ENCODE peak calls at places on chromosomes 2 and 18, in eight cellular contexts. One of them, this sample, is unnamed.

GRCh38 chr2:104793971-104794370 is 59.9 kb upstream of the POU3F3 start:
- DNase-seq in A549: no peak
- DNase-seq in NB4: no peak
- DNase-seq in IMR-90: no peak
- DNase-seq in heart left ventricle: no peak
- DNase-seq in spleen: no peak
- DNase-seq in ovary: no peak
- DNase-seq in right lobe of liver: no peak
- DNase-seq in this sample: no peak

GRCh38 chr2:111670776-111671175 is 213.2 kb downstream of the ANAPC1 start:
- DNase-seq in A549: no peak
- DNase-seq in NB4: no peak
- DNase-seq in IMR-90: no peak
- DNase-seq in heart left ventricle: no peak
- DNase-seq in spleen: no peak
- DNase-seq in ovary: no peak
- DNase-seq in right lobe of liver: no peak
- DNase-seq in this sample: peak

GRCh38 chr2:221529177-221529942 is 42.7 kb downstream of the EPHA4 start:
- DNase-seq in A549: no peak
- DNase-seq in NB4: no peak
- DNase-seq in IMR-90: no peak
- DNase-seq in heart left ventricle: peak
- DNase-seq in spleen: no peak
- DNase-seq in ovary: no peak
- DNase-seq in right lobe of liver: no peak
- DNase-seq in this sample: no peak

GRCh38 chr2:118847447-118848172 is at the start of gene EN1:
- DNase-seq in A549: no peak
- DNase-seq in NB4: no peak
- DNase-seq in IMR-90: peak
- DNase-seq in heart left ventricle: no peak
- DNase-seq in spleen: no peak
- DNase-seq in ovary: no peak
- DNase-seq in right lobe of liver: no peak
- DNase-seq in this sample: peak

GRCh38 chr2:204024503-204024902 is 87.9 kb downstream of the ICOS start:
- DNase-seq in A549: peak
- DNase-seq in NB4: peak
- DNase-seq in IMR-90: peak
- DNase-seq in heart left ventricle: no peak
- DNase-seq in spleen: no peak
- DNase-seq in ovary: no peak
- DNase-seq in right lobe of liver: no peak
- DNase-seq in this sample: no peak

GRCh38 chr2:50711714-50712113 is 320.2 kb downstream of the NRXN1 start:
- DNase-seq in A549: no peak
- DNase-seq in NB4: no peak
- DNase-seq in IMR-90: no peak
- DNase-seq in heart left ventricle: no peak
- DNase-seq in spleen: no peak
- DNase-seq in ovary: no peak
- DNase-seq in right lobe of liver: no peak
- DNase-seq in this sample: no peak

GRCh38 chr18:48563027-48563426 is 24.2 kb downstream of the CTIF start:
- DNase-seq in A549: peak
- DNase-seq in NB4: peak
- DNase-seq in IMR-90: peak
- DNase-seq in heart left ventricle: no peak
- DNase-seq in spleen: no peak
- DNase-seq in ovary: no peak
- DNase-seq in right lobe of liver: no peak
- DNase-seq in this sample: no peak

GRCh38 chr18:35513181-35513932 is 15.6 kb upstream of the INO80C start:
- DNase-seq in A549: peak
- DNase-seq in NB4: no peak
- DNase-seq in IMR-90: peak
- DNase-seq in heart left ventricle: peak
- DNase-seq in spleen: no peak
- DNase-seq in ovary: no peak
- DNase-seq in right lobe of liver: no peak
- DNase-seq in this sample: no peak

DNA sequence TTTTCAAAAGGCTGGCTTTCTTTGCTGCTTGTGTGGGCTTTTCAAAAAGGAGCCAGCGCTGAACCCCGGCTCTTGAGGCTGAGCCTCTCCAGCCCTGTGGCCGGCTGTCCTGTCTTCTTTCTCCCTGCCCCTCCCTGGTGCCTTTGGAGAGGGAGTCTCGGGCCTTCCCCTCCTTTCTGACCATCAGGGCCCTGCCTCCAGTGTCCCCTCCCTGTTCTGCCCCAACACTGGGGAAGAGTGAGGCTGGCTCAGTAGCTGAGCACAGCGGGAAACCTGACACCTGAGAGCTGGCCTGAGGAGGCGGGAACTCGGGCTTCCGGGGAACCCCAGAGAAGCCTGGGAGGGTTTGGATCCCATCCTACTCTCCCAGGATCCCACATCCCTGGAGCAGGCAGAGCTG is 232.1 kb downstream of the LOXHD1 start:
- DNase-seq in A549: no peak
- DNase-seq in NB4: no peak
- DNase-seq in IMR-90: no peak
- DNase-seq in heart left ventricle: no peak
- DNase-seq in spleen: no peak
- DNase-seq in ovary: no peak
- DNase-seq in right lobe of liver: no peak
- DNase-seq in this sample: no peak
- TF ChIP-seq POLR2A in A549: no peak
- TF ChIP-seq POLR2A in NB4: no peak
- TF ChIP-seq POLR2A in IMR-90: no peak
- TF ChIP-seq POLR2A in heart left ventricle: no peak
- TF ChIP-seq POLR2A in spleen: no peak
- TF ChIP-seq POLR2A in ovary: no peak
- TF ChIP-seq POLR2A in right lobe of liver: no peak
- TF ChIP-seq POLR2A in this sample: no peak

GRCh38 chr2:237091779-237092436 is 6.2 kb downstream of the COPS8 start:
- DNase-seq in A549: no peak
- DNase-seq in NB4: no peak
- DNase-seq in IMR-90: peak
- DNase-seq in heart left ventricle: no peak
- DNase-seq in spleen: no peak
- DNase-seq in ovary: no peak
- DNase-seq in right lobe of liver: no peak
- DNase-seq in this sample: peak

GRCh38 chr2:237092506-237092905 is 6.8 kb downstream of the COPS8 start:
- DNase-seq in A549: no peak
- DNase-seq in NB4: no peak
- DNase-seq in IMR-90: no peak
- DNase-seq in heart left ventricle: no peak
- DNase-seq in spleen: no peak
- DNase-seq in ovary: no peak
- DNase-seq in right lobe of liver: no peak
- DNase-seq in this sample: no peak

GRCh38 chr2:237090906-237091305 is 5.2 kb downstream of the COPS8 start:
- DNase-seq in A549: no peak
- DNase-seq in NB4: no peak
- DNase-seq in IMR-90: peak
- DNase-seq in heart left ventricle: no peak
- DNase-seq in spleen: no peak
- DNase-seq in ovary: no peak
- DNase-seq in right lobe of liver: no peak
- DNase-seq in this sample: no peak

GRCh38 chr2:237096201-237096600 is 10.5 kb downstream of the COPS8 start:
- DNase-seq in A549: no peak
- DNase-seq in NB4: no peak
- DNase-seq in IMR-90: no peak
- DNase-seq in heart left ventricle: no peak
- DNase-seq in spleen: no peak
- DNase-seq in ovary: no peak
- DNase-seq in right lobe of liver: no peak
- DNase-seq in this sample: no peak

GRCh38 chr2:237092920-237093781 is 7.5 kb downstream of the COPS8 start:
- DNase-seq in A549: peak
- DNase-seq in NB4: no peak
- DNase-seq in IMR-90: peak
- DNase-seq in heart left ventricle: peak
- DNase-seq in spleen: no peak
- DNase-seq in ovary: peak
- DNase-seq in right lobe of liver: no peak
- DNase-seq in this sample: no peak
- H3K4me3 ChIP-seq in A549: no peak
- H3K4me3 ChIP-seq in NB4: no peak
- H3K4me3 ChIP-seq in IMR-90: no peak
- H3K4me3 ChIP-seq in heart left ventricle: no peak
- H3K4me3 ChIP-seq in spleen: no peak
- H3K4me3 ChIP-seq in ovary: no peak
- H3K4me3 ChIP-seq in right lobe of liver: no peak
- H3K4me3 ChIP-seq in this sample: no peak

DNA sequence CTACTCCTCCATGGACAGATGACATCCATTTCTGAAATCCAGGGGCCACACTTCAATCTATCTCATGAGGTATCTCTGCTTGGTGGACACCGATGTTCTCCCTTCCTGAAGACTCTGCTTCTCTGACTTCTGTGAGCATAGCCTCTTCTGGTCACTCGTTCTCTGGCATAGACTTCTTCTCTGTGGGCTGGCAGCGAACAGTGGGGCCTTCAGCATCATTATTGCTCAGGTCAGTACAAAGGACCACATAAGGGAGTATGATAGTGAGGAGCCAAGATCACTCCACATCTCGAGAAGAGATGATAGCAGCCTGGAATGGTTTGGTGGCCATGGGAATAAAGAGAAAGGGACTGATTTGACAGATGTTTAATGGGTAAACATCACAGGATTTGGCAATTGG is 8.0 kb upstream of the KCMF1 start:
- DNase-seq in A549: no peak
- DNase-seq in NB4: no peak
- DNase-seq in IMR-90: no peak
- DNase-seq in heart left ventricle: no peak
- DNase-seq in spleen: no peak
- DNase-seq in ovary: no peak
- DNase-seq in right lobe of liver: no peak
- DNase-seq in this sample: no peak
- TF ChIP-seq POLR2A in A549: no peak
- TF ChIP-seq POLR2A in NB4: no peak
- TF ChIP-seq POLR2A in IMR-90: no peak
- TF ChIP-seq POLR2A in heart left ventricle: no peak
- TF ChIP-seq POLR2A in spleen: no peak
- TF ChIP-seq POLR2A in ovary: no peak
- TF ChIP-seq POLR2A in right lobe of liver: no peak
- TF ChIP-seq POLR2A in this sample: no peak

GRCh38 chr18:67951166-67951565 is 434.6 kb upstream of the DSEL start:
- DNase-seq in A549: no peak
- DNase-seq in NB4: no peak
- DNase-seq in IMR-90: peak
- DNase-seq in heart left ventricle: no peak
- DNase-seq in spleen: no peak
- DNase-seq in ovary: no peak
- DNase-seq in right lobe of liver: no peak
- DNase-seq in this sample: no peak
- H3K4me3 ChIP-seq in A549: no peak
- H3K4me3 ChIP-seq in NB4: no peak
- H3K4me3 ChIP-seq in IMR-90: no peak
- H3K4me3 ChIP-seq in heart left ventricle: no peak
- H3K4me3 ChIP-seq in spleen: no peak
- H3K4me3 ChIP-seq in ovary: no peak
- H3K4me3 ChIP-seq in right lobe of liver: no peak
- H3K4me3 ChIP-seq in this sample: no peak

DNA sequence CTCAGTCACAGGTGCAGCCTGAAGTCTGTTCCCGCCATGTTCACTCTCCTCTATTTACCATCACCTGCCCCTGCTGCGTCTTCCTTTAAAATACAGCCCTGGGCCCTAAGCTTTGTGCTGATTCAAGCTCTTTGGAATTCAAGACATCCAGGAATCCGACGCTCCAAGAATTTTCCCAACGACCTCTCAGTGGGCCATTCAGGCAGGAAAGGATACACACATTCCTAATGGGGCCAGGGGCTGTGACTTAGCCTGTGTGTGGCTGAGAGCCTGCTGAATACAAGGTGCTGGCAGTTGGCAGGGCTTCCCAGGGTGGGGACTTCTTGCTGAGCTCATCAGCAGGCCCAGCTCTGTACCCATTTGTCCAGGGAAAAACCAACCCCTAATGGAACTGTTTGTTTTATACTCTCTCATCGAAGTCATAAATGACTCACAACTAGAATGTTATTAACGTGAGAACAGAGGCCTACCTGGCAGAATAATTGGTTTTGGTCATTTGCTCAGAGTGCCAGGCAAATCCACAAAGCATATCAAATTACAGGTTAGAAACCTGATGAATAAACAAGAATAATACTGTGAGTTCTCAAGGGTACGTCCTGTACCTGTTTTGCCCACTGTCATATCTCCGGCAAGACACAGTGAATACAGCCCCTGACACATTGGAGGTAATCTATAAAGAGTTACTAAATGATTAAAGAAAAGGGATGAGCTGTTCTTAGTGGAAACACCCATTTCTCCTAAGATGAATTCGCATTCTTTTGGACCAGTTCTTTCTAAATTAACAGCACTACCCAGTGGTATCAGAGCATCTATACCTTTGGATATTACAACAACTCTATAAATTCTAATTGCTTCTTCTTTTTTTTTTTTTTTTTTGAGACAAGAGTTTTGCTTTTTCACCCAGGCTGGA is 12.6 kb upstream of the KCMF1 start:
- DNase-seq in A549: peak
- DNase-seq in NB4: no peak
- DNase-seq in IMR-90: peak
- DNase-seq in heart left ventricle: no peak
- DNase-seq in spleen: no peak
- DNase-seq in ovary: no peak
- DNase-seq in right lobe of liver: no peak
- DNase-seq in this sample: no peak
- TF ChIP-seq POLR2A in A549: no peak
- TF ChIP-seq POLR2A in NB4: no peak
- TF ChIP-seq POLR2A in IMR-90: peak
- TF ChIP-seq POLR2A in heart left ventricle: no peak
- TF ChIP-seq POLR2A in spleen: no peak
- TF ChIP-seq POLR2A in ovary: no peak
- TF ChIP-seq POLR2A in right lobe of liver: no peak
- TF ChIP-seq POLR2A in this sample: no peak

GRCh38 chr18:40258298-40258697 is 1696.7 kb upstream of the PIK3C3 start:
- DNase-seq in A549: no peak
- DNase-seq in NB4: no peak
- DNase-seq in IMR-90: peak
- DNase-seq in heart left ventricle: no peak
- DNase-seq in spleen: no peak
- DNase-seq in ovary: no peak
- DNase-seq in right lobe of liver: no peak
- DNase-seq in this sample: no peak

GRCh38 chr18:40259073-40259472 is 1696.0 kb upstream of the PIK3C3 start:
- DNase-seq in A549: no peak
- DNase-seq in NB4: no peak
- DNase-seq in IMR-90: peak
- DNase-seq in heart left ventricle: no peak
- DNase-seq in spleen: no peak
- DNase-seq in ovary: no peak
- DNase-seq in right lobe of liver: no peak
- DNase-seq in this sample: no peak
- H3K4me3 ChIP-seq in A549: no peak
- H3K4me3 ChIP-seq in NB4: no peak
- H3K4me3 ChIP-seq in IMR-90: no peak
- H3K4me3 ChIP-seq in heart left ventricle: no peak
- H3K4me3 ChIP-seq in spleen: no peak
- H3K4me3 ChIP-seq in ovary: no peak
- H3K4me3 ChIP-seq in right lobe of liver: no peak
- H3K4me3 ChIP-seq in this sample: no peak